ENCODE peak calls at places on chromosomes 6 and 20, in four cellular contexts. M is lower leg skin, Q is A549, N is tibial nerve. R is an unnamed sample.
A peak's percentile ranks its signal among the peaks of the same experiment; 100 is the strongest.

GRCh38 chr6:165804331-165805066 is 141.5 kb upstream of the PDE10A start:
- DNase-seq in N (no peak), M (no peak), Q (no peak), R (no peak)

GRCh38 chr6:165186041-165186440 is 123.4 kb downstream of the C6orf118 start:
- DNase-seq in Q (no peak), N (no peak), M (no peak), R (no peak)

GRCh38 chr6:111650049-111650448 is 44.4 kb upstream of the TRAF3IP2 start:
- DNase-seq in N (no peak), M (no peak), Q (no peak), R (no peak)

GRCh38 chr6:28142446-28142845 is 763 bp downstream of the ZKSCAN8 start:
- DNase-seq in Q (no peak), M (no peak), N (no peak), R (no peak)

GRCh38 chr20:11901127-11901526 is 16.6 kb upstream of the BTBD3 start:
- DNase-seq in Q (no peak), N (no peak), M (no peak), R (no peak)

GRCh38 chr20:6053776-6054688 is at the start of gene LRRN4:
- DNase-seq in M (no peak), N (no peak), Q (no peak), R (no peak)

GRCh38 chr6:11500008-11500407 is 37.5 kb upstream of the TMEM170B start:
- DNase-seq in M (no peak), N (no peak), Q (no peak), R (no peak)

GRCh38 chr20:47725248-47725973 is 59.9 kb downstream of the SULF2 start:
- DNase-seq in M (peak; percentile 73), N (peak; percentile 57), Q (peak; percentile 85), R (peak; percentile 76)

GRCh38 chr6:166956444-166957086 is at the start of gene RNASET2:
- DNase-seq in Q (peak; percentile 54), N (peak; percentile 95), M (peak; percentile 97), R (peak; percentile 97)

GRCh38 chr20:63210011-63210605 is 5.8 kb downstream of the YTHDF1 start:
- DNase-seq in M (no peak), Q (no peak), N (no peak), R (no peak)

GRCh38 chr6:132746049-132746448 is 11.7 kb downstream of the VNN2 start:
- DNase-seq in Q (no peak), M (no peak), N (no peak), R (no peak)

GRCh38 chr6:78947529-78947928 is 80.2 kb downstream of the IRAK1BP1 start:
- DNase-seq in Q (no peak), N (no peak), M (no peak), R (no peak)

DNA sequence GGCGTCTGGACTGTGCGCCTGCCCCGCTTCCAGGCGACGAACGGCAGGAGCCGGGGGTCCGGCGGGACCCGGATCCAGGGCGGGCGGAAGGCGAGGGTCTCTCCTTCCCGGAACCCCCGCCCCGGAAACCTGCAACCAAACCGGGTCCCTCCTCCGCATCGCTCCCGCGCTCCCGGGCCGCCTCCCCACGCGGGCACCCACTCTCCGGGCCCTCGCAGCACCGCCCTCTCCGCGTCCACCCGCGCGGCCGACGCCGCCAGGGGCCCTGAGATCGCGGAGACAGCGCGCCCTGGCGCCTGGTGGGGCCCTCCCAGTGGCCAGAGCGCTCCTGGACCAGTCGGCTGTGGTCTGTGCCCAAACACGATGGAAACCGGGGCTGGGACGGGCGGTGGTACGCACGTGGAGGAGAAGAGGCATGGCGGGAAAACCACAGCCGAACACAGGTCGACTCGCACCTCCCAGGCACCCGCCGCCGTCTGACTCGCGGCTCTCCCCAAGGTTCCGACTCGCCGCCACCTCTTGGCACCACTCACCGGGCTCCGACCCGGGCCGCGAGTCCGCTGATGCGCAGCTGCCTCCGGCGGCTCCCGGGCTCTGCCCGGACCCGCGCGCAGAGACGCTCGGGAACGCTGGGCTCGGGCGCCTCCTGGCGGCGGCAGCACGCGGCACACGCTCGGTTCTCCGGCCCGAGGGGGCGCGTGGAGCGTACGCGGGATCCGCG is 7.9 kb downstream of the NKX2-2 start:
- DNase-seq in Q (peak; percentile 80), M (no peak), N (no peak), R (peak; percentile 36)
- TF ChIP-seq POLR2A in Q (peak; percentile 35), M (no peak), N (no peak), R (no peak)

GRCh38 chr20:44885392-44886275 is at the start of gene YWHAB:
- DNase-seq in M (peak; percentile 97), N (peak; percentile 98), Q (peak; percentile 93), R (peak; percentile 98)
- TF ChIP-seq CTCF in M (no peak), N (peak; percentile 4), Q (no peak), R (peak; percentile 1)

GRCh38 chr6:109000289-109000688 is 94.4 kb downstream of the SESN1 start:
- DNase-seq in N (no peak), Q (no peak), M (no peak), R (no peak)

GRCh38 chr6:109001554-109001953 is 93.1 kb downstream of the SESN1 start:
- DNase-seq in Q (no peak), N (no peak), M (no peak), R (no peak)

GRCh38 chr6:109002882-109003281 is 91.8 kb downstream of the SESN1 start:
- DNase-seq in M (no peak), Q (no peak), N (no peak), R (no peak)

GRCh38 chr6:108999428-108999827 is 95.2 kb downstream of the SESN1 start:
- DNase-seq in Q (no peak), M (no peak), N (no peak), R (no peak)

DNA sequence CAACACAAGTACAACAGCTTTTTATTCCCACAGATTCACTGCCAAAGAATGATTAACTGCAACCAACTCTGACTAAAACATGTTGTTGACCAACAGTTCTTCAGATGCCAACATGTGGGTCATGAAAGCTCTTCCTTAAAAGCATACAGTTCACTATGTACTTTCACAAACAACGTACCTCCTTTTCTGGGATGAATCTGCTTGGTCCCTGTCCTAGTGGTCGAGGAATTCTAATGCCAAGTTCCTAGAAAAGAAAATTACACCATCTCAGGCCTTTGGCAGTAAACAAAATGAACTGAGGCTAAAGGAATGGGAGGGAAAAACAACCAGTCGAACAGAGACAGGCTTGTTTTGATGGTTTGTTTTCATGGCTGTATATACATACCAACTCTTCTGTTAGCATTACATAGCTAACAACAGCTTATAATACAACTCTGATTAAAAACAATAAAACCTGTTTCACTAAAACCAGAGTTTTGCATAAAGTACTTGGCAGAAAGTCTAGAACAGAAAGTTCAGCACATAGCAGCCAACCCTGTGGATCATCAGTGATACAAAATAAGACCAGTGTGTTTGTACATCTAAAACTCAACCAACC is 92.4 kb downstream of the SESN1 start:
- DNase-seq in Q (no peak), M (peak; percentile 70), N (no peak), R (no peak)
- TF ChIP-seq POLR2A in Q (no peak), M (no peak), N (no peak), R (no peak)

DNA sequence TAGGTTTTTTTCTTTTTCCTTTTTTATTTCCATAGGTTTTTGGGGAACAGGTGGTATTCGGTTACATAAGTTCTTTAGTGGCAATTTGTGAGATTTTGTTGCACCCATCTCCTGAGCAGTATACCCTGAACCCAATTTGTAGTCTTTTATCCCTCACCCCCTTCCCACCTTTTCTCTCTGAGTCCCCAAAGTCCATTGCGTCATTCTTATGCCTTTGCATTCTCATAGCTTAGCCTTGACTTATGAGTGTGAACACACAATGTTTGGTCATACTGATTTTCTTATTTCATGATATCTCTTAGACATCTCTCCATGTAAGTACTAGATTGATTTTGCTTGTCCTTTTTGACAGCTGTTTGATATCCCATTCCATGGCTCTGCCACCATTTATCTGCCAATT is 27.2 kb downstream of the TGM3 start:
- DNase-seq in Q (no peak), N (no peak), M (no peak), R (no peak)
- TF ChIP-seq CTCF in Q (no peak), N (no peak), M (no peak), R (no peak)

GRCh38 chr6:37783025-37783825 is 36.3 kb upstream of the ZFAND3 start:
- DNase-seq in N (no peak), M (no peak), Q (no peak), R (no peak)
- TF ChIP-seq POLR2A in N (no peak), M (no peak), Q (no peak), R (no peak)

DNA sequence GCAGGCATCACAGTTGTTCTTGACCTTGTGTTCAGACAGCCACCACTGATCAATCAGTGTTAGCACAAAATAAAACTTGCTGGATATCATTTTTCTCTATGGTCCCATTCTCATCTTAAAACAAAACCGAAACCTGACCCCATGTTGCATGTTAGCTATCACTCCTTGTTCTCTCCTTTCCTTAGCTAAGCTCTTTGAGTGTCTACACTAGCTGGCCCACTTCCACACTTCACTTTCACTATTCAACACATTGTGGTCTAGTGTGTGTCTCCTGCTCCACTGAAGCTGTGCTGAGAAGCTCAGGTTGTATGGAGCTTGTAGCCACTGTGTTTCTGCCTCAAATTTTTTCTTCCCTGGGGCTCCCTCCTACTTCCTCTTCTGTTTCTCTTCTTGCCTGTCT is 223.0 kb downstream of the NKAIN2 start:
- DNase-seq in N (no peak), M (no peak), Q (no peak), R (no peak)
- TF ChIP-seq CTCF in N (no peak), M (no peak), Q (no peak), R (no peak)

R was measured in upper lobe of left lung.